ENCODE peak calls at places on chromosomes 11 and 22, in ten cellular contexts. L is MCF 10A; U is NCI-H1436; Q is effector CD8-positive, alpha-beta T cell; N is CD8-positive, alpha-beta T cell; F is NCI-H1092; C is mammary epithelial cell; Z is T-helper 2 cell; O is kidney glomerular epithelial cell; Y is pons. X is an unnamed sample.

GRCh38 chr22:17949926-17950473 is 74.4 kb downstream of the MICAL3 start:
- DNase-seq in L (no peak), U (no peak), Q (no peak), N (no peak), F (no peak), C (no peak), Z (no peak), O (peak), Y (no peak), X (no peak)

GRCh38 chr22:23790819-23791736 is 4.3 kb downstream of the SMARCB1 start:
- DNase-seq in L (no peak), U (no peak), Q (no peak), N (no peak), F (no peak), C (no peak), Z (no peak), O (no peak), Y (no peak), X (no peak)

GRCh38 chr11:3684129-3684685 is 13.0 kb upstream of the CHRNA10 start:
- DNase-seq in L (no peak), U (no peak), Q (no peak), N (no peak), F (no peak), C (no peak), Z (no peak), O (no peak), Y (no peak), X (no peak)

GRCh38 chr11:115191761-115192160 is 312.5 kb downstream of the CADM1 start:
- DNase-seq in L (no peak), U (no peak), Q (no peak), N (no peak), F (no peak), C (no peak), Z (no peak), O (no peak), Y (no peak), X (no peak)

GRCh38 chr22:32620992-32621391 is 146.4 kb downstream of the FBXO7 start:
- DNase-seq in L (no peak), U (no peak), Q (no peak), N (no peak), F (no peak), C (no peak), Z (no peak), O (no peak), Y (no peak), X (no peak)

GRCh38 chr22:27515091-27515523 is 286.4 kb downstream of the MN1 start:
- DNase-seq in L (no peak), U (no peak), Q (no peak), N (no peak), F (no peak), C (no peak), Z (no peak), O (no peak), Y (no peak), X (no peak)

GRCh38 chr11:94933225-94934130 is 39.9 kb downstream of the CWC15 start:
- DNase-seq in L (no peak), U (no peak), Q (no peak), N (no peak), F (no peak), C (peak), Z (no peak), O (peak), Y (peak), X (no peak)

GRCh38 chr11:132604446-132604845 is 927.9 kb downstream of the OPCML start:
- DNase-seq in L (peak), U (no peak), Q (no peak), N (no peak), F (no peak), C (peak), Z (no peak), O (peak), Y (no peak), X (no peak)

GRCh38 chr11:64599698-64600211 is 8.7 kb downstream of the SLC22A12 start:
- DNase-seq in L (no peak), U (no peak), Q (no peak), N (no peak), F (no peak), C (no peak), Z (no peak), O (no peak), Y (no peak), X (no peak)

GRCh38 chr11:101475699-101476098 is 108.1 kb downstream of the TRPC6 start:
- DNase-seq in L (no peak), U (no peak), Q (no peak), N (no peak), F (no peak), C (no peak), Z (no peak), O (no peak), Y (no peak), X (no peak)

GRCh38 chr11:66547662-66548009 is 933 bp downstream of the ACTN3 start:
- DNase-seq in L (no peak), U (no peak), Q (no peak), N (no peak), F (no peak), C (no peak), Z (no peak), O (no peak), Y (no peak), X (no peak)

GRCh38 chr11:61367406-61367805 is 5.2 kb downstream of the TMEM138 start:
- DNase-seq in L (no peak), U (no peak), Q (no peak), N (no peak), F (no peak), C (no peak), Z (no peak), O (no peak), Y (no peak), X (no peak)

GRCh38 chr22:48403521-48403921 is 1424.2 kb downstream of the BRD1 start:
- DNase-seq in L (no peak), U (no peak), Q (no peak), N (no peak), F (no peak), C (no peak), Z (no peak), O (no peak), Y (no peak), X (no peak)

GRCh38 chr11:12845739-12846358 is 163.3 kb upstream of the RASSF10 start:
- DNase-seq in L (no peak), U (peak), Q (no peak), N (no peak), F (peak), C (no peak), Z (no peak), O (no peak), Y (peak), X (peak)

GRCh38 chr11:44622721-44623258 is 57.3 kb downstream of the CD82 start:
- DNase-seq in L (no peak), U (no peak), Q (no peak), N (no peak), F (no peak), C (no peak), Z (no peak), O (no peak), Y (no peak), X (no peak)